ENCODE peak calls at places on chromosomes 1 and 21, in six cellular contexts. S, Q, W, B, K and Z are unnamed samples.

GRCh38 chr1:14064649-14065442 is 364.9 kb downstream of the PRDM2 start:
- DNase-seq in S (no peak), Q (no peak), W (no peak), B (no peak), K (no peak), Z (no peak)

GRCh38 chr1:21906173-21907078 is 30.7 kb downstream of the HSPG2 start:
- DNase-seq in S (peak; percentile 94), Q (no peak), W (no peak), B (peak; percentile 29), K (no peak), Z (peak; percentile 56)

GRCh38 chr1:54287821-54288220 is 87.9 kb downstream of the MRPL37 start:
- DNase-seq in S (peak; percentile 79), Q (no peak), W (no peak), B (no peak), K (peak; percentile 38), Z (no peak)

GRCh38 chr21:44455524-44456206 is 355 bp downstream of the LRRC3 start:
- DNase-seq in S (peak; percentile 48), Q (peak; percentile 56), W (peak; percentile 50), B (no peak), K (peak; percentile 13), Z (peak; percentile 60)

GRCh38 chr1:55466343-55466742 is 251.2 kb upstream of the USP24 start:
- DNase-seq in S (peak; percentile 51), Q (no peak), W (no peak), B (no peak), K (no peak), Z (no peak)

GRCh38 chr1:27360159-27361043 is 6.4 kb downstream of the MAP3K6 start:
- DNase-seq in S (no peak), Q (peak; percentile 76), W (no peak), B (no peak), K (no peak), Z (peak; percentile 44)

GRCh38 chr1:241275981-241276380 is 81.0 kb downstream of the RGS7 start:
- DNase-seq in S (no peak), Q (no peak), W (no peak), B (no peak), K (no peak), Z (no peak)

GRCh38 chr21:45555557-45556301 is 13.5 kb upstream of the SLC19A1 start:
- DNase-seq in S (peak; percentile 80), Q (peak; percentile 92), W (peak; percentile 32), B (peak; percentile 66), K (peak; percentile 88), Z (peak; percentile 84)

GRCh38 chr1:3915551-3916121 is 15.6 kb upstream of the C1orf174 start:
- DNase-seq in S (no peak), Q (no peak), W (no peak), B (no peak), K (no peak), Z (no peak)

GRCh38 chr1:209398330-209398991 is 185.1 kb upstream of the CAMK1G start:
- DNase-seq in S (peak; percentile 97), Q (peak; percentile 52), W (no peak), B (peak; percentile 83), K (peak; percentile 95), Z (no peak)

GRCh38 chr1:159212596-159212995 is 7.9 kb downstream of the ACKR1 start:
- DNase-seq in S (no peak), Q (no peak), W (no peak), B (no peak), K (no peak), Z (no peak)

GRCh38 chr1:11126544-11126943 is 26.9 kb upstream of the EXOSC10 start:
- DNase-seq in S (no peak), Q (no peak), W (no peak), B (no peak), K (no peak), Z (no peak)

GRCh38 chr1:168321945-168322344 is 41.3 kb downstream of the TBX19 start:
- DNase-seq in S (peak; percentile 54), Q (no peak), W (no peak), B (no peak), K (peak; percentile 21), Z (no peak)

GRCh38 chr1:183932412-183932811 is 105.1 kb downstream of the COLGALT2 start:
- DNase-seq in S (peak; percentile 93), Q (no peak), W (no peak), B (no peak), K (peak; percentile 93), Z (peak; percentile 42)

GRCh38 chr1:229753764-229754553 is 127.9 kb downstream of the URB2 start:
- DNase-seq in S (peak; percentile 2), Q (no peak), W (peak; percentile 36), B (no peak), K (no peak), Z (peak; percentile 73)

GRCh38 chr1:193656841-193657240 is 470.4 kb upstream of the B3GALT2 start:
- DNase-seq in S (no peak), Q (no peak), W (no peak), B (no peak), K (no peak), Z (no peak)

GRCh38 chr21:16551101-16551695 is 821.4 kb downstream of the USP25 start:
- DNase-seq in S (peak; percentile 23), Q (no peak), W (no peak), B (no peak), K (no peak), Z (no peak)

GRCh38 chr1:24955779-24956365 is 25.8 kb upstream of the RUNX3 start:
- DNase-seq in S (no peak), Q (no peak), W (no peak), B (no peak), K (no peak), Z (no peak)
- H3K4me1 ChIP-seq in S (peaks cover 8% of the 10 kb centered on the region), Q (no peaks in the 10 kb centered on the region), W (peaks cover 24% of the 10 kb centered on the region), B (peaks cover 17% of the 10 kb centered on the region), K (no peaks in the 10 kb centered on the region), Z (no peaks in the 10 kb centered on the region)

GRCh38 chr1:47395433-47395832 is 20.7 kb upstream of the FOXE3 start:
- DNase-seq in S (no peak), Q (no peak), W (no peak), B (no peak), K (no peak), Z (no peak)
- H3K9ac ChIP-seq in S (no peak overlapping the region), Q (no peak overlapping the region), W (no peak overlapping the region), B (no peak overlapping the region), K (no peak overlapping the region), Z (no peak overlapping the region)

DNA sequence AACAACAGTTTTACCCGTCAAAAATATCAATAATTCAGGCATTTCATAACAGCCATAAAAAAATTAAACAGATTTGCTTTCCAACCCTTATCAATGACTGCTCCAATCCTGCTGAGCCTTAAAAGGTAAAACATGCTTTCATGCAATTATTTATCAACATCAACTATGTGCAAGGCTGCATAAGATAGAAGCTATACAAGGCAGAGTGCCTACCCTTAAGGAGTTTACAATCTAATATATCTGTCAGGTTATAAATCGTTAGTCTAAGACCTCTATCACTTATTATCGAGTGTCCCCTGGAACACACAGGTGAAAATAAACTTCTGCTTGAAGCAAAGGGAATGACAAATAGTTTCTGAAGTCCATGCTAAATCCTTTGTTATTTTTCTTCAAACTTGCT is 1.8 kb downstream of the ERRFI1 start:
- DNase-seq in S (no peak), Q (no peak), W (no peak), B (no peak), K (peak; percentile 8), Z (no peak)
- H3K4me1 ChIP-seq in S (peaks cover 68% of the 10 kb centered on the region), Q (peaks cover 5% of the 10 kb centered on the region), W (no peaks in the 10 kb centered on the region), B (peaks cover 10% of the 10 kb centered on the region), K (peaks cover 20% of the 10 kb centered on the region), Z (peaks cover 8% of the 10 kb centered on the region)

DNA sequence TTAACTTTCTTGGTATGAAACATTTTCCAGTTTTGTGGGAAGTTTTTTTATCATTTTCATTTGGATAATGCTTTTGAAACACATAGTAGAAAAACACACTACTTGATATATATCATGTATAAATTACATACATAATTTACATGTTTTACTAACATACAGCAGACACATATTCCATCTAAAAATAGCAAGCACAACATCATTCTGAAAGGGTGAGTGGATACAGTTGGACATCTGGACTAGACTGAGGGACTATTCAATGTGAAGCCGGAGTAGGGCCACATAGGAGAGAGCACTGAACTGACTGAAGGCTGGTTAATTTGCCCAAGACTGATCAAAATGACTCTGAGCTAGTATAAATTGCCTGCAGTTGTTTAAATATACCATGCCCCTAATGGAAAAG is 11.7 kb downstream of the CDKN2C start:
- DNase-seq in S (no peak), Q (no peak), W (no peak), B (no peak), K (no peak), Z (no peak)
- H3K9ac ChIP-seq in S (no peak overlapping the region), Q (no peak overlapping the region), W (peak overlapping the region; percentile 30), B (no peak overlapping the region), K (no peak overlapping the region), Z (no peak overlapping the region)

GRCh38 chr1:67897270-67897949 is 64.1 kb upstream of the GNG12 start:
- DNase-seq in S (peak; percentile 12), Q (no peak), W (no peak), B (no peak), K (peak; percentile 82), Z (peak; percentile 20)

GRCh38 chr1:67896826-67897225 is 63.6 kb upstream of the GNG12 start:
- DNase-seq in S (no peak), Q (no peak), W (no peak), B (no peak), K (no peak), Z (peak; percentile 30)

GRCh38 chr1:67894981-67895735 is 61.9 kb upstream of the GNG12 start:
- DNase-seq in S (no peak), Q (no peak), W (no peak), B (no peak), K (no peak), Z (no peak)

GRCh38 chr1:67893126-67893495 is 59.8 kb upstream of the GNG12 start:
- DNase-seq in S (no peak), Q (no peak), W (no peak), B (no peak), K (no peak), Z (no peak)

DNA sequence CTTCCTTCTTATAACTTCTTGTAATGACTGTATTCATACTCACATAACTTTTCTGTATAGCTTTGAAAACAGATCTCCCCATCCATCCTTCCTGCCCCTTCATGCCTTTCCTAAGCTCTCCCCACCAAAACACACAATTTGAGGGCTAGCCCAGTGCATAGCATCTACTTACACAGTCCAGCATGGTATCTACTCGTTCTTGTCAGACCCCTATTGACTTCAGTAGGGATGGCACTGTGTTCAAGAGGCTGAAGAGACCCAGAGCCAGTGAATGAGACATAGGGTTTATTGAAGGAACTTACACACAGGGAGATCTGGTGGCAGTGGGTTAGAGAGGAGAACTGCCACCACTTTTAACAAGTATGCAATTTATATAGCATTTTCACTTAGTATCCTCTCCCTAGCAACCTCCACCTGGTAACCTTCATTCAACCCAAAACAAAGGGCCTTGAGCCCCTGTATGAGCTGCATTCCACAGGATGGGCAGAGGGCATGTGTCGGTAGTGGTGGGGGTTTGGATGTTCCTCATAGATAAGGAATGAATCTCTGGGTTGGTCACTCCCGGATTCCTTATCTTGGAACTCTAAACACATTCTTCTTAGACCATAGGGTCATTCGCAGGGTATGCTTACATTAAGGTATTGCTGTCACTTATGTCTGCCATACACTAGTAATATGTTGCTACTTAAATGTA is 64.9 kb upstream of the GNG12 start:
- DNase-seq in S (peak; percentile 5), Q (no peak), W (no peak), B (peak; percentile 15), K (peak; percentile 42), Z (no peak)
- H3K4me1 ChIP-seq in S (peaks cover 12% of the 10 kb centered on the region), Q (peaks cover 2% of the 10 kb centered on the region), W (peaks cover 23% of the 10 kb centered on the region), B (peaks cover 2% of the 10 kb centered on the region), K (peaks cover 3% of the 10 kb centered on the region), Z (no peaks in the 10 kb centered on the region)

GRCh38 chr1:60960846-60961542 is 121.4 kb upstream of the NFIA start:
- DNase-seq in S (peak; percentile 21), Q (no peak), W (no peak), B (no peak), K (peak; percentile 46), Z (no peak)
- H3K9ac ChIP-seq in S (no peak overlapping the region), Q (no peak overlapping the region), W (no peak overlapping the region), B (no peak overlapping the region), K (no peak overlapping the region), Z (no peak overlapping the region)